ENCODE peak calls at places on chromosomes 6 and 20, in six cellular contexts. One of them, this sample, is unnamed.

GRCh38 chr20:4936392-4936850 is 64.9 kb downstream of the SLC23A2 start:
- DNase-seq in HCT116: no peak
- DNase-seq in SK-N-SH: no peak
- DNase-seq in GM12878: no peak
- DNase-seq in HepG2: no peak
- DNase-seq in K562: no peak
- DNase-seq in this sample: no peak

GRCh38 chr6:53573299-53573698 is 28.4 kb upstream of the GCLC start:
- DNase-seq in HepG2: no peak
- DNase-seq in HCT116: no peak
- DNase-seq in K562: peak
- DNase-seq in SK-N-SH: peak
- DNase-seq in GM12878: no peak
- DNase-seq in this sample: no peak

GRCh38 chr20:19661717-19662637 is 96.1 kb upstream of the RIN2 start:
- DNase-seq in SK-N-SH: peak
- DNase-seq in HepG2: peak
- DNase-seq in HCT116: peak
- DNase-seq in GM12878: no peak
- DNase-seq in K562: peak
- DNase-seq in this sample: peak

GRCh38 chr20:53264604-53265003 is 292.4 kb downstream of the TSHZ2 start:
- DNase-seq in K562: no peak
- DNase-seq in HCT116: no peak
- DNase-seq in GM12878: no peak
- DNase-seq in HepG2: no peak
- DNase-seq in SK-N-SH: no peak
- DNase-seq in this sample: no peak

GRCh38 chr20:6074145-6074561 is 20.3 kb upstream of the LRRN4 start:
- DNase-seq in GM12878: no peak
- DNase-seq in HCT116: no peak
- DNase-seq in K562: peak
- DNase-seq in HepG2: peak
- DNase-seq in SK-N-SH: peak
- DNase-seq in this sample: no peak

GRCh38 chr6:87808005-87808757 is 106.1 kb upstream of the AKIRIN2 start:
- DNase-seq in HCT116: no peak
- DNase-seq in GM12878: no peak
- DNase-seq in K562: no peak
- DNase-seq in HepG2: no peak
- DNase-seq in SK-N-SH: no peak
- DNase-seq in this sample: peak

GRCh38 chr6:157551041-157551832 is 170.2 kb downstream of the ZDHHC14 start:
- DNase-seq in GM12878: no peak
- DNase-seq in HCT116: peak
- DNase-seq in K562: no peak
- DNase-seq in SK-N-SH: no peak
- DNase-seq in HepG2: no peak
- DNase-seq in this sample: no peak

GRCh38 chr6:165231581-165232276 is 77.7 kb downstream of the C6orf118 start:
- DNase-seq in HCT116: peak
- DNase-seq in GM12878: no peak
- DNase-seq in HepG2: no peak
- DNase-seq in K562: no peak
- DNase-seq in SK-N-SH: peak
- DNase-seq in this sample: peak

GRCh38 chr20:25686081-25687077 is 10.3 kb downstream of the ZNF337 start:
- DNase-seq in HCT116: no peak
- DNase-seq in SK-N-SH: no peak
- DNase-seq in HepG2: no peak
- DNase-seq in K562: no peak
- DNase-seq in GM12878: no peak
- DNase-seq in this sample: no peak

GRCh38 chr20:19659468-19659867 is 98.6 kb upstream of the RIN2 start:
- DNase-seq in HepG2: no peak
- DNase-seq in GM12878: no peak
- DNase-seq in SK-N-SH: no peak
- DNase-seq in HCT116: no peak
- DNase-seq in K562: no peak
- DNase-seq in this sample: no peak

GRCh38 chr20:2559641-2560040 is 23.3 kb downstream of the TMC2 start:
- DNase-seq in K562: no peak
- DNase-seq in SK-N-SH: no peak
- DNase-seq in HCT116: no peak
- DNase-seq in HepG2: no peak
- DNase-seq in GM12878: no peak
- DNase-seq in this sample: no peak

GRCh38 chr20:41072919-41073318 is 44.3 kb downstream of the TOP1 start:
- DNase-seq in SK-N-SH: no peak
- DNase-seq in GM12878: no peak
- DNase-seq in HCT116: no peak
- DNase-seq in K562: peak
- DNase-seq in HepG2: no peak
- DNase-seq in this sample: no peak

GRCh38 chr6:50543666-50544065 is 169.7 kb upstream of the TFAP2D start:
- DNase-seq in HCT116: no peak
- DNase-seq in K562: no peak
- DNase-seq in HepG2: no peak
- DNase-seq in GM12878: no peak
- DNase-seq in SK-N-SH: no peak
- DNase-seq in this sample: no peak

GRCh38 chr20:24842591-24843442 is 106.3 kb upstream of the CST7 start:
- DNase-seq in SK-N-SH: no peak
- DNase-seq in GM12878: peak
- DNase-seq in HCT116: no peak
- DNase-seq in HepG2: no peak
- DNase-seq in K562: no peak
- DNase-seq in this sample: no peak

GRCh38 chr20:16145919-16146318 is 427.3 kb downstream of the KIF16B start:
- DNase-seq in HepG2: no peak
- DNase-seq in HCT116: no peak
- DNase-seq in GM12878: no peak
- DNase-seq in K562: no peak
- DNase-seq in SK-N-SH: no peak
- DNase-seq in this sample: no peak

GRCh38 chr20:35327074-35327976 is 35.1 kb upstream of the FAM83C start:
- DNase-seq in HCT116: no peak
- DNase-seq in K562: peak
- DNase-seq in HepG2: peak
- DNase-seq in SK-N-SH: no peak
- DNase-seq in GM12878: no peak
- DNase-seq in this sample: no peak

GRCh38 chr6:54876871-54877270 is 30.3 kb downstream of the FAM83B start:
- DNase-seq in GM12878: no peak
- DNase-seq in K562: no peak
- DNase-seq in SK-N-SH: no peak
- DNase-seq in HepG2: no peak
- DNase-seq in HCT116: no peak
- DNase-seq in this sample: no peak

GRCh38 chr20:1879369-1879768 is 15.8 kb upstream of the SIRPA start:
- DNase-seq in HepG2: no peak
- DNase-seq in SK-N-SH: no peak
- DNase-seq in HCT116: no peak
- DNase-seq in GM12878: no peak
- DNase-seq in K562: no peak
- DNase-seq in this sample: no peak

GRCh38 chr20:25281541-25281991 is 33.7 kb downstream of the PYGB start:
- DNase-seq in SK-N-SH: no peak
- DNase-seq in HCT116: no peak
- DNase-seq in GM12878: peak
- DNase-seq in HepG2: no peak
- DNase-seq in K562: no peak
- DNase-seq in this sample: no peak

GRCh38 chr6:126359936-126360537 is 20.1 kb downstream of the CENPW start:
- DNase-seq in HepG2: no peak
- DNase-seq in HCT116: no peak
- DNase-seq in SK-N-SH: no peak
- DNase-seq in GM12878: no peak
- DNase-seq in K562: no peak
- DNase-seq in this sample: no peak

GRCh38 chr20:4602297-4602631 is 119.4 kb upstream of the PRND start:
- DNase-seq in HCT116: no peak
- DNase-seq in K562: no peak
- DNase-seq in HepG2: no peak
- DNase-seq in GM12878: no peak
- DNase-seq in SK-N-SH: no peak
- DNase-seq in this sample: no peak

GRCh38 chr6:118558811-118559217 is 10.7 kb downstream of the PLN start:
- DNase-seq in SK-N-SH: no peak
- DNase-seq in GM12878: no peak
- DNase-seq in HCT116: no peak
- DNase-seq in HepG2: no peak
- DNase-seq in K562: no peak
- DNase-seq in this sample: no peak

GRCh38 chr6:5143625-5144311 is 58.6 kb downstream of the PPP1R3G start:
- DNase-seq in SK-N-SH: peak
- DNase-seq in HCT116: peak
- DNase-seq in K562: peak
- DNase-seq in GM12878: peak
- DNase-seq in HepG2: peak
- DNase-seq in this sample: peak

GRCh38 chr6:142548571-142548970 is 246.8 kb downstream of the ADGRG6 start:
- DNase-seq in SK-N-SH: no peak
- DNase-seq in GM12878: no peak
- DNase-seq in HepG2: no peak
- DNase-seq in HCT116: no peak
- DNase-seq in K562: no peak
- DNase-seq in this sample: no peak

GRCh38 chr6:66558189-66558588 is 851.2 kb upstream of the EYS start:
- DNase-seq in GM12878: no peak
- DNase-seq in SK-N-SH: no peak
- DNase-seq in HCT116: no peak
- DNase-seq in HepG2: peak
- DNase-seq in K562: no peak
- DNase-seq in this sample: no peak

GRCh38 chr6:133129556-133129955 is 111.6 kb upstream of the EYA4 start:
- DNase-seq in HepG2: no peak
- DNase-seq in SK-N-SH: no peak
- DNase-seq in HCT116: no peak
- DNase-seq in K562: no peak
- DNase-seq in GM12878: no peak
- DNase-seq in this sample: no peak

GRCh38 chr6:14542670-14543366 is 425.2 kb downstream of the CD83 start:
- DNase-seq in GM12878: peak
- DNase-seq in K562: peak
- DNase-seq in HepG2: no peak
- DNase-seq in HCT116: peak
- DNase-seq in SK-N-SH: no peak
- DNase-seq in this sample: no peak

GRCh38 chr6:90274481-90275030 is 22.1 kb downstream of the BACH2 start:
- DNase-seq in K562: no peak
- DNase-seq in SK-N-SH: no peak
- DNase-seq in HepG2: no peak
- DNase-seq in GM12878: no peak
- DNase-seq in HCT116: no peak
- DNase-seq in this sample: no peak

GRCh38 chr6:44247338-44248302 is 719 bp downstream of the HSP90AB1 start:
- DNase-seq in K562: peak
- DNase-seq in GM12878: no peak
- DNase-seq in HepG2: peak
- DNase-seq in SK-N-SH: peak
- DNase-seq in HCT116: no peak
- DNase-seq in this sample: no peak

GRCh38 chr6:155883334-155883731 is 427.7 kb upstream of the NOX3 start:
- DNase-seq in HepG2: no peak
- DNase-seq in GM12878: no peak
- DNase-seq in K562: no peak
- DNase-seq in HCT116: no peak
- DNase-seq in SK-N-SH: no peak
- DNase-seq in this sample: no peak
- TF ChIP-seq SIN3A in HepG2: no peak
- TF ChIP-seq SIN3A in GM12878: no peak
- TF ChIP-seq SIN3A in K562: no peak
- TF ChIP-seq SIN3A in HCT116: no peak
- TF ChIP-seq SIN3A in SK-N-SH: no peak
- TF ChIP-seq SIN3A in this sample: no peak

DNA sequence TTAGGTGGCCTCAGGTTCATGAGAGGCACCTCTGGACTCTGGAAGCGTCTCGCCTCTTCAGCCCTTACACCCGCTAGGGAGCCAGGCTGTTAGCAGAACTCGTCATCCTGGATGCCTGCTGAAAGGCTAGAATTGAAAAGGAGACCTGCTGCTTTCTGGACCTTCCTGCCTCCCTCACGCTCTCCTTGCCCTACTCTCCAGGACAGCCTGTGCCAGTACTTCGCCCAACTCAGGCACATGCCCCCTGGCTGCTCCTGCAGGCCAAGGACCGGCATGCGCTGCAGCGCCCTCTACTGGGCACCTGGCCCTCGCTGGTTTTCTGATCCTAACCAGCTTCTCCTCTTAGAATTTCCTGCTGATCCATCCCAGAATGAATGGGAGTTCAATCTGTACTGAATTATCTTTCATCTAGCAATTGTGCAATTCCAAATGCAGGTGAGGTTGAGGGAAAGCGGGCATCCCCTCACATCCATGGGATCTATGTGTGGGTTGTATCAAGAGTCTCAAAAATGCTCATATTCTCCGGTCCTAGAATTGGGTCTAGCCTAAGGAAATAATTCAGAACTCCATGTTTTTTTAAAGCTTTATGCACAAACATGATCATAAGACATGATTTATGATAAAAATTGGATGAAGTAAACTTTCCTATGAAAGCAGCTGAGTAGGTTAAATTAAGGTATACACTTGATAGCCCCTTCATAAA is 78.0 kb downstream of the PTPN1 start:
- DNase-seq in HCT116: peak
- DNase-seq in SK-N-SH: peak
- DNase-seq in GM12878: no peak
- DNase-seq in HepG2: peak
- DNase-seq in K562: peak
- DNase-seq in this sample: no peak
- TF ChIP-seq POLR2AphosphoS5 in HCT116: no peak
- TF ChIP-seq POLR2AphosphoS5 in SK-N-SH: no peak
- TF ChIP-seq POLR2AphosphoS5 in GM12878: no peak
- TF ChIP-seq POLR2AphosphoS5 in HepG2: no peak
- TF ChIP-seq POLR2AphosphoS5 in K562: no peak
- TF ChIP-seq POLR2AphosphoS5 in this sample: peak

DNA sequence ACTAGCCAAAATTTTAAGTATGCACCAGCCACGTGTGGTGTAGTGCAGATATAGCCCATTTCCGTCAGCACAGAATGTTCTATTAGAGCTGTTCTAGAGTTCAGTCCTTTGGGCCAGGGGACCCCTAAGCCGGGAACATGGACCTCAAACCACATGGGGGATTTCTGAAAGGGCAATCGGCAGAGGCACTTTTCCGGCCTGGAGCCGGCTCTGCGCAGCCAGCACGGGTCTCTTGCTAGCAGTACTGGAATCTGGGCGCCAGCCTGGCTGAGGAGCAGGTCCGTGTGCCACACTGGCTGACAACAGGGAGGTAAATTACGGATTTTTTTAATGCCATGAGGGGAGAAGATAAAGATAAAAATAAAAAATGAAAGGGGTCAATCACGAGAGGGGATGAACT is 120.5 kb downstream of the SULF2 start:
- DNase-seq in GM12878: no peak
- DNase-seq in HCT116: no peak
- DNase-seq in K562: no peak
- DNase-seq in SK-N-SH: no peak
- DNase-seq in HepG2: no peak
- DNase-seq in this sample: no peak
- TF ChIP-seq REST in GM12878: no peak
- TF ChIP-seq REST in HCT116: no peak
- TF ChIP-seq REST in K562: no peak
- TF ChIP-seq REST in SK-N-SH: no peak
- TF ChIP-seq REST in HepG2: no peak
- TF ChIP-seq REST in this sample: no peak

GRCh38 chr20:9467995-9468394 is 46.4 kb upstream of the LAMP5 start:
- DNase-seq in HCT116: no peak
- DNase-seq in SK-N-SH: peak
- DNase-seq in GM12878: no peak
- DNase-seq in K562: peak
- DNase-seq in HepG2: peak
- DNase-seq in this sample: no peak
- TF ChIP-seq SIN3A in HCT116: no peak
- TF ChIP-seq SIN3A in SK-N-SH: no peak
- TF ChIP-seq SIN3A in GM12878: no peak
- TF ChIP-seq SIN3A in K562: no peak
- TF ChIP-seq SIN3A in HepG2: no peak
- TF ChIP-seq SIN3A in this sample: no peak

This sample was measured in Panc1.